ENCODE peak calls at places on chromosomes 11 and 22, in six cellular contexts. One of them, this sample, is unnamed.

GRCh38 chr11:304915-305833 is 2.4 kb upstream of the IFITM2 start:
- DNase-seq in effector memory CD4-positive, alpha-beta T cell: peak; percentile 63
- DNase-seq in SJSA1: no peak
- DNase-seq in uterus: peak; percentile 83
- DNase-seq in left ventricle myocardium inferior: peak; percentile 68
- DNase-seq in Caco-2: peak; percentile 75
- DNase-seq in this sample: peak; percentile 59

GRCh38 chr22:45758603-45759002 is 87.0 kb downstream of the ATXN10 start:
- DNase-seq in effector memory CD4-positive, alpha-beta T cell: no peak
- DNase-seq in SJSA1: no peak
- DNase-seq in uterus: no peak
- DNase-seq in left ventricle myocardium inferior: no peak
- DNase-seq in Caco-2: no peak
- DNase-seq in this sample: peak; percentile 58

GRCh38 chr11:8318536-8318935 is 54.9 kb upstream of the LMO1 start:
- DNase-seq in effector memory CD4-positive, alpha-beta T cell: no peak
- DNase-seq in SJSA1: no peak
- DNase-seq in uterus: no peak
- DNase-seq in left ventricle myocardium inferior: no peak
- DNase-seq in Caco-2: no peak
- DNase-seq in this sample: no peak

GRCh38 chr11:84581083-84581482 is 1046.1 kb downstream of the DLG2 start:
- DNase-seq in effector memory CD4-positive, alpha-beta T cell: no peak
- DNase-seq in SJSA1: no peak
- DNase-seq in uterus: no peak
- DNase-seq in left ventricle myocardium inferior: no peak
- DNase-seq in Caco-2: no peak
- DNase-seq in this sample: no peak

GRCh38 chr11:122933434-122933833 is 48.2 kb downstream of the BSX start:
- DNase-seq in effector memory CD4-positive, alpha-beta T cell: no peak
- DNase-seq in SJSA1: no peak
- DNase-seq in uterus: no peak
- DNase-seq in left ventricle myocardium inferior: no peak
- DNase-seq in Caco-2: no peak
- DNase-seq in this sample: no peak

GRCh38 chr11:134679592-134679991 is 267.6 kb upstream of the B3GAT1 start:
- DNase-seq in effector memory CD4-positive, alpha-beta T cell: no peak
- DNase-seq in SJSA1: no peak
- DNase-seq in uterus: no peak
- DNase-seq in left ventricle myocardium inferior: no peak
- DNase-seq in Caco-2: no peak
- DNase-seq in this sample: no peak

GRCh38 chr11:68032997-68033707 is 2.7 kb downstream of the NDUFS8 start:
- DNase-seq in effector memory CD4-positive, alpha-beta T cell: no peak
- DNase-seq in SJSA1: no peak
- DNase-seq in uterus: no peak
- DNase-seq in left ventricle myocardium inferior: no peak
- DNase-seq in Caco-2: no peak
- DNase-seq in this sample: no peak

GRCh38 chr11:17391493-17392355 is 3.3 kb upstream of the KCNJ11 start:
- DNase-seq in effector memory CD4-positive, alpha-beta T cell: no peak
- DNase-seq in SJSA1: no peak
- DNase-seq in uterus: no peak
- DNase-seq in left ventricle myocardium inferior: no peak
- DNase-seq in Caco-2: no peak
- DNase-seq in this sample: no peak

GRCh38 chr11:34269694-34270245 is 88.0 kb downstream of the ABTB2 start:
- DNase-seq in effector memory CD4-positive, alpha-beta T cell: no peak
- DNase-seq in SJSA1: no peak
- DNase-seq in uterus: no peak
- DNase-seq in left ventricle myocardium inferior: no peak
- DNase-seq in Caco-2: no peak
- DNase-seq in this sample: no peak

GRCh38 chr22:48538291-48538820 is 1289.3 kb downstream of the BRD1 start:
- DNase-seq in effector memory CD4-positive, alpha-beta T cell: no peak
- DNase-seq in SJSA1: no peak
- DNase-seq in uterus: no peak
- DNase-seq in left ventricle myocardium inferior: no peak
- DNase-seq in Caco-2: no peak
- DNase-seq in this sample: no peak

GRCh38 chr11:77046060-77046501 is 11.9 kb downstream of the B3GNT6 start:
- DNase-seq in effector memory CD4-positive, alpha-beta T cell: peak; percentile 29
- DNase-seq in SJSA1: no peak
- DNase-seq in uterus: peak; percentile 35
- DNase-seq in left ventricle myocardium inferior: no peak
- DNase-seq in Caco-2: peak; percentile 93
- DNase-seq in this sample: no peak

GRCh38 chr11:82980292-82980691 is 78.8 kb downstream of the DDIAS start:
- DNase-seq in effector memory CD4-positive, alpha-beta T cell: no peak
- DNase-seq in SJSA1: no peak
- DNase-seq in uterus: no peak
- DNase-seq in left ventricle myocardium inferior: no peak
- DNase-seq in Caco-2: no peak
- DNase-seq in this sample: no peak

GRCh38 chr11:27290261-27290660 is 72.8 kb downstream of the CCDC34 start:
- DNase-seq in effector memory CD4-positive, alpha-beta T cell: no peak
- DNase-seq in SJSA1: peak; percentile 80
- DNase-seq in uterus: no peak
- DNase-seq in left ventricle myocardium inferior: no peak
- DNase-seq in Caco-2: no peak
- DNase-seq in this sample: no peak

GRCh38 chr11:61739966-61740365 is 12.5 kb upstream of the MYRF start:
- DNase-seq in effector memory CD4-positive, alpha-beta T cell: no peak
- DNase-seq in SJSA1: no peak
- DNase-seq in uterus: no peak
- DNase-seq in left ventricle myocardium inferior: no peak
- DNase-seq in Caco-2: no peak
- DNase-seq in this sample: no peak

GRCh38 chr11:21704539-21704938 is 488.3 kb upstream of the ANO5 start:
- DNase-seq in effector memory CD4-positive, alpha-beta T cell: no peak
- DNase-seq in SJSA1: no peak
- DNase-seq in uterus: no peak
- DNase-seq in left ventricle myocardium inferior: no peak
- DNase-seq in Caco-2: no peak
- DNase-seq in this sample: no peak

GRCh38 chr22:19680287-19680881 is 33.9 kb upstream of the SEPTIN5 start:
- DNase-seq in effector memory CD4-positive, alpha-beta T cell: no peak
- DNase-seq in SJSA1: no peak
- DNase-seq in uterus: no peak
- DNase-seq in left ventricle myocardium inferior: no peak
- DNase-seq in Caco-2: no peak
- DNase-seq in this sample: no peak

GRCh38 chr22:45892681-45893461 is 84.1 kb downstream of the WNT7B start:
- DNase-seq in effector memory CD4-positive, alpha-beta T cell: no peak
- DNase-seq in SJSA1: no peak
- DNase-seq in uterus: no peak
- DNase-seq in left ventricle myocardium inferior: peak; percentile 11
- DNase-seq in Caco-2: no peak
- DNase-seq in this sample: no peak

GRCh38 chr11:114197799-114198500 is 98.2 kb upstream of the NNMT start:
- DNase-seq in effector memory CD4-positive, alpha-beta T cell: no peak
- DNase-seq in SJSA1: no peak
- DNase-seq in uterus: peak; percentile 71
- DNase-seq in left ventricle myocardium inferior: peak; percentile 81
- DNase-seq in Caco-2: no peak
- DNase-seq in this sample: no peak

GRCh38 chr11:111189466-111189865 is 56.1 kb upstream of the POU2AF2 start:
- DNase-seq in effector memory CD4-positive, alpha-beta T cell: no peak
- DNase-seq in SJSA1: no peak
- DNase-seq in uterus: no peak
- DNase-seq in left ventricle myocardium inferior: no peak
- DNase-seq in Caco-2: no peak
- DNase-seq in this sample: no peak

GRCh38 chr11:128066429-128066828 is 520.9 kb downstream of the ETS1 start:
- DNase-seq in effector memory CD4-positive, alpha-beta T cell: no peak
- DNase-seq in SJSA1: no peak
- DNase-seq in uterus: no peak
- DNase-seq in left ventricle myocardium inferior: no peak
- DNase-seq in Caco-2: no peak
- DNase-seq in this sample: no peak

GRCh38 chr11:87266751-87267150 is 229.0 kb downstream of the TMEM135 start:
- DNase-seq in effector memory CD4-positive, alpha-beta T cell: no peak
- DNase-seq in SJSA1: no peak
- DNase-seq in uterus: no peak
- DNase-seq in left ventricle myocardium inferior: no peak
- DNase-seq in Caco-2: no peak
- DNase-seq in this sample: no peak

DNA sequence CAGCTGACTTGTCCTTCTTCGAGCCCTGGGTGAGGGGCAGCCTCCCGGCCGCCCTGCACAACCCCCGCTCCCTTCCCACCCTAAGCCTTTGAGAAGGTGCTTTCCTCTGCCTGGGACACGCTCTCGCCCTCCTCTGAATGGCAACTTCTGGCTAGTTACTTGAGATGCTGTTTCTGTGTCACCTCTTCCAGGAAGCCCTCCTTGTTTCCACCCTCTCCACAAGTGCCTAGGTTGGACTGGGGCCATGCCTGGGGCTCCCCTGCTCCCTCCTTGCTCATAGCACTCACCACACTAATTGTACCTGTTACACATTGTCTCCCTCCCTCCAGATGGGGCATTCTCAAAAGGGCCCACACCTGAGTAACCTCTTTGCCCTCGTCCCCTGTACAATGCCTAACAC is 72.2 kb downstream of the SCUBE1 start:
- DNase-seq in effector memory CD4-positive, alpha-beta T cell: no peak
- DNase-seq in SJSA1: no peak
- DNase-seq in uterus: no peak
- DNase-seq in left ventricle myocardium inferior: no peak
- DNase-seq in Caco-2: no peak
- DNase-seq in this sample: no peak
- H3K4me3 ChIP-seq in effector memory CD4-positive, alpha-beta T cell: no peak overlapping the region
- H3K4me3 ChIP-seq in SJSA1: no peak overlapping the region
- H3K4me3 ChIP-seq in uterus: no peak overlapping the region
- H3K4me3 ChIP-seq in left ventricle myocardium inferior: no peak overlapping the region
- H3K4me3 ChIP-seq in Caco-2: no peak overlapping the region
- H3K4me3 ChIP-seq in this sample: no peak overlapping the region

GRCh38 chr11:32435511-32435946 is at the start of gene WT1:
- DNase-seq in effector memory CD4-positive, alpha-beta T cell: no peak
- DNase-seq in SJSA1: no peak
- DNase-seq in uterus: peak; percentile 90
- DNase-seq in left ventricle myocardium inferior: peak; percentile 66
- DNase-seq in Caco-2: peak; percentile 70
- DNase-seq in this sample: no peak
- H3K4me3 ChIP-seq in effector memory CD4-positive, alpha-beta T cell: no peak within 1 kb of the TSS
- H3K4me3 ChIP-seq in SJSA1: no peak within 1 kb of the TSS
- H3K4me3 ChIP-seq in uterus: peak within 1 kb of the TSS; percentile 72
- H3K4me3 ChIP-seq in left ventricle myocardium inferior: peak within 1 kb of the TSS; percentile 72
- H3K4me3 ChIP-seq in Caco-2: peak within 1 kb of the TSS; percentile 71
- H3K4me3 ChIP-seq in this sample: no peak within 1 kb of the TSS

GRCh38 chr11:64799925-64800632 is 2.9 kb downstream of the MAP4K2 start:
- DNase-seq in effector memory CD4-positive, alpha-beta T cell: no peak
- DNase-seq in SJSA1: no peak
- DNase-seq in uterus: no peak
- DNase-seq in left ventricle myocardium inferior: no peak
- DNase-seq in Caco-2: no peak
- DNase-seq in this sample: no peak
- H3K4me3 ChIP-seq in effector memory CD4-positive, alpha-beta T cell: no peak overlapping the region
- H3K4me3 ChIP-seq in SJSA1: no peak overlapping the region
- H3K4me3 ChIP-seq in uterus: no peak overlapping the region
- H3K4me3 ChIP-seq in left ventricle myocardium inferior: no peak overlapping the region
- H3K4me3 ChIP-seq in Caco-2: no peak overlapping the region
- H3K4me3 ChIP-seq in this sample: no peak overlapping the region

DNA sequence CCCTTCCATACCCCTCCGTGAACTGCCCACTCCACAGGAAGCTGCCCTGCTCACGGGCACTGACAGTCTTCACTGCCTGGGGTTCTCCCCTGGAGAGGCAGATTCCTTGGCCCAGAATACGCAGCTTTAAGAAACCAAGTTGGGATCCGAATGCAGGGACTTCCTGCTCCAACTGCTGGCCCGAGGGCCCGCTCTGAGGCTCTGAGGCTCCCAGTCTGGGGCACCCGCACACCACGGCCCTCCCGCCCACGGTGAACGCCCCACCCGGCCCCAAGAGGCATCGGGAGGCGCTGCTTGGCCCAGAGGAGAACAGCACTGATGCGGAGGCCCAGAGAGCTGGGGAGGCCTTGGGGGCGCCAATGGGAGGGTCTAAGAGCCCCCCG is 42.3 kb downstream of the IGF2 start:
- DNase-seq in effector memory CD4-positive, alpha-beta T cell: no peak
- DNase-seq in SJSA1: no peak
- DNase-seq in uterus: no peak
- DNase-seq in left ventricle myocardium inferior: no peak
- DNase-seq in Caco-2: no peak
- DNase-seq in this sample: no peak
- H3K4me3 ChIP-seq in effector memory CD4-positive, alpha-beta T cell: no peak overlapping the region
- H3K4me3 ChIP-seq in SJSA1: peak overlapping the region; percentile 4
- H3K4me3 ChIP-seq in uterus: no peak overlapping the region
- H3K4me3 ChIP-seq in left ventricle myocardium inferior: peak overlapping the region; percentile 29
- H3K4me3 ChIP-seq in Caco-2: no peak overlapping the region
- H3K4me3 ChIP-seq in this sample: no peak overlapping the region

GRCh38 chr22:28381427-28382167 is 298.0 kb downstream of the TTC28 start:
- DNase-seq in effector memory CD4-positive, alpha-beta T cell: no peak
- DNase-seq in SJSA1: no peak
- DNase-seq in uterus: no peak
- DNase-seq in left ventricle myocardium inferior: no peak
- DNase-seq in Caco-2: no peak
- DNase-seq in this sample: peak; percentile 45
- H3K4me3 ChIP-seq in effector memory CD4-positive, alpha-beta T cell: no peak overlapping the region
- H3K4me3 ChIP-seq in SJSA1: no peak overlapping the region
- H3K4me3 ChIP-seq in uterus: no peak overlapping the region
- H3K4me3 ChIP-seq in left ventricle myocardium inferior: no peak overlapping the region
- H3K4me3 ChIP-seq in Caco-2: no peak overlapping the region
- H3K4me3 ChIP-seq in this sample: peak overlapping the region; percentile 31

GRCh38 chr11:47864910-47865309 is 16.8 kb upstream of the NUP160 start:
- DNase-seq in effector memory CD4-positive, alpha-beta T cell: no peak
- DNase-seq in SJSA1: no peak
- DNase-seq in uterus: no peak
- DNase-seq in left ventricle myocardium inferior: no peak
- DNase-seq in Caco-2: no peak
- DNase-seq in this sample: no peak
- H3K4me3 ChIP-seq in effector memory CD4-positive, alpha-beta T cell: no peak overlapping the region
- H3K4me3 ChIP-seq in SJSA1: no peak overlapping the region
- H3K4me3 ChIP-seq in uterus: no peak overlapping the region
- H3K4me3 ChIP-seq in left ventricle myocardium inferior: no peak overlapping the region
- H3K4me3 ChIP-seq in Caco-2: no peak overlapping the region
- H3K4me3 ChIP-seq in this sample: peak overlapping the region; percentile 58

GRCh38 chr22:42365942-42366660 is 66.1 kb downstream of the NFAM1 start:
- DNase-seq in effector memory CD4-positive, alpha-beta T cell: no peak
- DNase-seq in SJSA1: no peak
- DNase-seq in uterus: no peak
- DNase-seq in left ventricle myocardium inferior: no peak
- DNase-seq in Caco-2: no peak
- DNase-seq in this sample: no peak

GRCh38 chr22:42366815-42367581 is 65.2 kb downstream of the NFAM1 start:
- DNase-seq in effector memory CD4-positive, alpha-beta T cell: no peak
- DNase-seq in SJSA1: no peak
- DNase-seq in uterus: peak; percentile 49
- DNase-seq in left ventricle myocardium inferior: peak; percentile 51
- DNase-seq in Caco-2: no peak
- DNase-seq in this sample: no peak

GRCh38 chr22:42368379-42369249 is 63.6 kb downstream of the NFAM1 start:
- DNase-seq in effector memory CD4-positive, alpha-beta T cell: peak; percentile 23
- DNase-seq in SJSA1: no peak
- DNase-seq in uterus: peak; percentile 39
- DNase-seq in left ventricle myocardium inferior: peak; percentile 23
- DNase-seq in Caco-2: peak; percentile 40
- DNase-seq in this sample: no peak

GRCh38 chr22:42369250-42370041 is 62.8 kb downstream of the NFAM1 start:
- DNase-seq in effector memory CD4-positive, alpha-beta T cell: peak; percentile 82
- DNase-seq in SJSA1: peak; percentile 93
- DNase-seq in uterus: peak; percentile 91
- DNase-seq in left ventricle myocardium inferior: peak; percentile 93
- DNase-seq in Caco-2: peak; percentile 94
- DNase-seq in this sample: no peak

GRCh38 chr22:42367980-42368378 is 64.2 kb downstream of the NFAM1 start:
- DNase-seq in effector memory CD4-positive, alpha-beta T cell: no peak
- DNase-seq in SJSA1: no peak
- DNase-seq in uterus: no peak
- DNase-seq in left ventricle myocardium inferior: peak; percentile 30
- DNase-seq in Caco-2: no peak
- DNase-seq in this sample: no peak
- H3K4me3 ChIP-seq in effector memory CD4-positive, alpha-beta T cell: peak overlapping the region; percentile 59
- H3K4me3 ChIP-seq in SJSA1: no peak overlapping the region
- H3K4me3 ChIP-seq in uterus: peak overlapping the region; percentile 35
- H3K4me3 ChIP-seq in left ventricle myocardium inferior: peak overlapping the region; percentile 80
- H3K4me3 ChIP-seq in Caco-2: peak overlapping the region; percentile 93
- H3K4me3 ChIP-seq in this sample: peak overlapping the region; percentile 90